ENCODE peak calls at places on chromosome 15, in nine cellular contexts. R is endothelial cell, B is fibroblast of pulmonary artery, P is nephron progenitor cell, N is OCI-LY7, C is keratinocyte, H is MM.1S, Q is RWPE2, Y is thoracic aorta. J is an unnamed sample.

GRCh38 chr15:88166330-88166993 is 90.1 kb downstream of the NTRK3 start:
- DNase-seq in R (peak), B (peak), P (peak), N (peak), C (no peak), H (peak), Q (no peak), Y (no peak), J (peak)

GRCh38 chr15:58797505-58797904 is 26.4 kb downstream of the MINDY2 start:
- DNase-seq in R (no peak), B (no peak), P (no peak), N (no peak), C (no peak), H (no peak), Q (no peak), Y (no peak), J (no peak)

GRCh38 chr15:37206690-37207089 is 106.3 kb upstream of the MEIS2 start:
- DNase-seq in R (no peak), B (no peak), P (no peak), N (no peak), C (no peak), H (no peak), Q (no peak), Y (no peak), J (no peak)

GRCh38 chr15:38130200-38130567 is 122.5 kb upstream of the SPRED1 start:
- DNase-seq in R (no peak), B (peak), P (no peak), N (peak), C (peak), H (peak), Q (no peak), Y (no peak), J (peak)

GRCh38 chr15:31214158-31214863 is 112.3 kb upstream of the KLF13 start:
- DNase-seq in R (no peak), B (no peak), P (no peak), N (peak), C (no peak), H (no peak), Q (peak), Y (no peak), J (no peak)

GRCh38 chr15:58865420-58865880 is 68.0 kb downstream of the SLTM start:
- DNase-seq in R (no peak), B (peak), P (no peak), N (no peak), C (no peak), H (no peak), Q (no peak), Y (no peak), J (no peak)

GRCh38 chr15:44075535-44075934 is 119.5 kb downstream of the FRMD5 start:
- DNase-seq in R (no peak), B (peak), P (no peak), N (no peak), C (peak), H (no peak), Q (peak), Y (no peak), J (no peak)

GRCh38 chr15:81843226-81843625 is 202.6 kb downstream of the MEX3B start:
- DNase-seq in R (no peak), B (no peak), P (no peak), N (peak), C (no peak), H (peak), Q (no peak), Y (no peak), J (no peak)

GRCh38 chr15:101795455-101795854 is 7.9 kb upstream of the OR4F6 start:
- DNase-seq in R (no peak), B (peak), P (no peak), N (no peak), C (no peak), H (no peak), Q (no peak), Y (no peak), J (no peak)

GRCh38 chr15:40714144-40714543 is 19.2 kb downstream of the RAD51 start:
- DNase-seq in R (no peak), B (no peak), P (no peak), N (no peak), C (no peak), H (no peak), Q (no peak), Y (no peak), J (no peak)

GRCh38 chr15:41967506-41968206 is 4.7 kb downstream of the EHD4 start:
- DNase-seq in R (no peak), B (peak), P (no peak), N (peak), C (no peak), H (no peak), Q (no peak), Y (no peak), J (peak)

GRCh38 chr15:98785796-98786581 is 137.7 kb downstream of the IGF1R start:
- DNase-seq in R (no peak), B (no peak), P (peak), N (no peak), C (no peak), H (no peak), Q (no peak), Y (no peak), J (no peak)

GRCh38 chr15:89068325-89068784 is 19.9 kb upstream of the ABHD2 start:
- DNase-seq in R (no peak), B (peak), P (no peak), N (no peak), C (peak), H (no peak), Q (peak), Y (no peak), J (peak)

GRCh38 chr15:91320106-91320505 is 220.0 kb downstream of the SV2B start:
- DNase-seq in R (no peak), B (no peak), P (no peak), N (no peak), C (no peak), H (no peak), Q (no peak), Y (no peak), J (no peak)

GRCh38 chr15:34603095-34603494 is 19.6 kb upstream of the GOLGA8B start:
- DNase-seq in R (no peak), B (no peak), P (no peak), N (no peak), C (no peak), H (peak), Q (no peak), Y (no peak), J (no peak)

GRCh38 chr15:32936283-32936918 is 218.6 kb downstream of the GREM1 start:
- DNase-seq in R (no peak), B (peak), P (no peak), N (peak), C (no peak), H (no peak), Q (no peak), Y (no peak), J (peak)

GRCh38 chr15:89382288-89382687 is 47.7 kb upstream of the POLG start:
- DNase-seq in R (no peak), B (no peak), P (no peak), N (no peak), C (no peak), H (no peak), Q (no peak), Y (no peak), J (no peak)

GRCh38 chr15:48802867-48803266 is 8.0 kb downstream of the CEP152 start:
- DNase-seq in R (no peak), B (peak), P (no peak), N (no peak), C (peak), H (no peak), Q (no peak), Y (no peak), J (no peak)

GRCh38 chr15:90863987-90864386 is 4.4 kb upstream of the FURIN start:
- DNase-seq in R (no peak), B (no peak), P (no peak), N (no peak), C (no peak), H (no peak), Q (no peak), Y (no peak), J (no peak)

GRCh38 chr15:43517354-43518072 is at the start of gene MAP1A:
- DNase-seq in R (peak), B (peak), P (peak), N (peak), C (no peak), H (no peak), Q (no peak), Y (no peak), J (no peak)

GRCh38 chr15:33111051-33111451 is 83.5 kb downstream of the FMN1 start:
- DNase-seq in R (no peak), B (peak), P (no peak), N (no peak), C (no peak), H (no peak), Q (no peak), Y (no peak), J (no peak)

GRCh38 chr15:95171551-95171950 is 940.2 kb downstream of the MCTP2 start:
- DNase-seq in R (no peak), B (no peak), P (no peak), N (no peak), C (no peak), H (no peak), Q (no peak), Y (no peak), J (no peak)

GRCh38 chr15:56916825-56917477 is 1.5 kb upstream of the TCF12 start:
- DNase-seq in R (no peak), B (peak), P (no peak), N (no peak), C (no peak), H (no peak), Q (no peak), Y (no peak), J (no peak)

GRCh38 chr15:56910801-56911200 is 7.6 kb upstream of the TCF12 start:
- DNase-seq in R (no peak), B (no peak), P (no peak), N (no peak), C (no peak), H (no peak), Q (no peak), Y (no peak), J (no peak)

GRCh38 chr15:56915888-56916287 is 2.6 kb upstream of the TCF12 start:
- DNase-seq in R (no peak), B (no peak), P (no peak), N (no peak), C (no peak), H (no peak), Q (no peak), Y (no peak), J (no peak)

GRCh38 chr15:56913670-56914069 is 4.8 kb upstream of the TCF12 start:
- DNase-seq in R (no peak), B (peak), P (no peak), N (no peak), C (no peak), H (no peak), Q (no peak), Y (no peak), J (no peak)

DNA sequence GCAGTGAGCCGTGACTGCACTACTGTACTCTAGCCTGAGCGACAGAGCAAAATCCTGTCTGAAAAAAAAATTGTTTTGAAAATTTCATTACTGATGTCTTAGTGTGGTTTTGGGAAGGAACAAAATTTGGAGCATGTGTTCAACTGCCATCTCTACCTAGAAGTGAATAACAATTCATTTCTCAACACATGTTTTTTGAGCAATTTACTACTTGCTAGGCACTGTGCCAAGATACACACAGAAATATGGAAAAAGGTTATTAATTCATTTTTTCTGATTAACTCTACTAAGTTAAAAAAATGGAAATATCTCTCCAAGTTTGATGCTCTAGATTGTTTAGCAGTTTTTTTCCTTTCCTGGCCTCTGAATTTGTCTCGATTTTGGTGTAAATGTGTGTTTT is 5.2 kb upstream of the TCF12 start:
- DNase-seq in R (no peak), B (peak), P (no peak), N (no peak), C (no peak), H (no peak), Q (no peak), Y (no peak), J (no peak)
- TF ChIP-seq CTCF in R (no peak), B (no peak), P (no peak), N (no peak), C (no peak), H (no peak), Q (no peak), Y (no peak), J (no peak)

GRCh38 chr15:25990245-25990644 is 127.1 kb upstream of the ATP10A start:
- DNase-seq in R (no peak), B (no peak), P (no peak), N (no peak), C (no peak), H (no peak), Q (no peak), Y (no peak), J (no peak)

GRCh38 chr15:25985179-25985578 is 122.1 kb upstream of the ATP10A start:
- DNase-seq in R (no peak), B (no peak), P (no peak), N (no peak), C (no peak), H (no peak), Q (no peak), Y (no peak), J (no peak)

GRCh38 chr15:25987638-25988037 is 124.5 kb upstream of the ATP10A start:
- DNase-seq in R (no peak), B (no peak), P (no peak), N (no peak), C (no peak), H (no peak), Q (no peak), Y (no peak), J (no peak)

DNA sequence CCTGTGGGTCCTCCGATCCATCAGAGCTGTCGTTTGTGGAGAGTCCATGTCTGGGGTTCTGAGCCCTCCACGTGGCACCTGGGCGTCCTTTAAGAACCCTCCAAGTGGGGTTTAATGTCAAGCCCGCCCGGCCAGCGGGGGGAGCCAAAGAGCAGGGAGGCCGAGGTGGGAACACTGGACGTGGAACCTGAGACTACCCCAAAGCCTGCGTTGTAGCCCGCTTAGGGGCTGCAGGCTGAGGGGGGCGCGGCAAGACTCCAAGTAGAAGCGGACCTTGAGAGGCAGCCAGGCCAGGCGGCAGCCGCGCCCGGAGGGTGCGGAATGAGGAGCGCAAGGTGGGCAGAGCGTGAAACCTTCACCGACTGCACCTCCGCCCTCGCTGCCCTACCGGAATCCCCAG is 126.2 kb upstream of the ATP10A start:
- DNase-seq in R (peak), B (no peak), P (no peak), N (no peak), C (no peak), H (no peak), Q (no peak), Y (no peak), J (no peak)
- TF ChIP-seq CTCF in R (peak), B (no peak), P (no peak), N (peak), C (no peak), H (no peak), Q (no peak), Y (no peak), J (no peak)

GRCh38 chr15:83571820-83572707 is 81.9 kb upstream of the ADAMTSL3 start:
- DNase-seq in R (no peak), B (peak), P (no peak), N (peak), C (no peak), H (peak), Q (no peak), Y (no peak), J (peak)
- TF ChIP-seq CTCF in R (peak), B (peak), P (peak), N (peak), C (no peak), H (peak), Q (peak), Y (peak), J (peak)

DNA sequence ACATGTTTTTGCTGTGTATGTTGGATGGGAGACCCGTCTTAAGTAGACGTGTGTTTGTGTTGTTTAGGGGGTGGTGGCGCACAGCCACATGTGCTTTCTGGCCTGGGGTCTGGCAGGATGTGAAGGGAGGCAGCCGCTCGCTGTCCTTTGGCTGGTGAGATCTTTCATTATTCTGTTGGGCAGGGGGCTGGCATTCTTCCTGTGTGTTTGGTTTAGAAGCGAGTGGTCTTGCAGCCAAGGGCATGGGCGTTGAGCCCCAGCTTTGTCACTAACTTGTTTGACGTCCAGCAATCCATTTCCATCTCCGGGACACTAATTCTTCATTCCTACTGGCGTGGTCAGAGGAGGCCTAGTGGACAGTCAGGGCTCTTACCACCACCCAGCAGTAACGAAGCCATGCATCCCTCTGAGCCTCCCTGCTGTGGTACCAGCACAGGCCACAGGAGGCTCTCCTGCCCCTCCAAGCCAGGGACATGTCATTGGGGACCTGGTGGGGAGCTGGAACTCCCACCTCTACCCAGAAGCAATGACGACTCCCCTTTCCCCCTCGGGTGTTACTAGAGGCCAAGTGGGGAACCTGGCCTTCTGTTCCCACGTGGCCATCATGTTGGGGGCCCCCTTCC is 10.7 kb downstream of the THSD4 start:
- DNase-seq in R (peak), B (no peak), P (no peak), N (no peak), C (no peak), H (no peak), Q (no peak), Y (no peak), J (no peak)
- TF ChIP-seq CTCF in R (peak), B (peak), P (peak), N (peak), C (peak), H (peak), Q (no peak), Y (peak), J (no peak)

GRCh38 chr15:75785771-75786563 is 57.3 kb upstream of the UBE2Q2 start:
- DNase-seq in R (peak), B (peak), P (peak), N (no peak), C (no peak), H (no peak), Q (peak), Y (no peak), J (no peak)
- TF ChIP-seq CTCF in R (no peak), B (peak), P (peak), N (no peak), C (no peak), H (no peak), Q (no peak), Y (no peak), J (no peak)

DNA sequence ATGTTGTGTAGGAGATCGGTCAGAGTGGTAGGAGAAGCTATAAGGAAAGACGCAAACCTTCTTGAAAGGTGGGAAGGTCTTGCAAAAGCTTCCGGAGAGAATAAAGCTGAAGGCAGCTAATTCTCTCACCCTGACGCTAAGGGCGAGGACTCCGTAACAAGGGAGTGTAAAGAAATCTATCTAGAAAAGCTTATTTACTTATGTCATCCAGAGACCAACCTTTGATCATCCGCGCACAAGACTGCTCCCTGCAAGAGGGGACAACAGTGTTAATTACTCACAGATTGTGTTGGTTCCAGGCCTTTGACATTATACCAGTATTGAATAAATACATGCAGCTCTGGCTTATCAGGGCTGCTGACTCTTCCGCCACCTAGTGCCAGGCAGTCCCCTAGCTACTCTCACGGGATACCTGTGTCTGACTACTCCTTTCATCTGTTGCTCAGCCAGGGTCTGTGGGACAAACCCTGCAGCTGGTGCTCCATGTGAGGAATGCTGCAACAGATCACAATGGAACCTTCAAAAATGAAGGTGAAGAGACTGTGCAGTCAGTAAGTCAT is 211.7 kb downstream of the DTWD1 start:
- DNase-seq in R (no peak), B (peak), P (peak), N (peak), C (no peak), H (no peak), Q (no peak), Y (no peak), J (no peak)
- TF ChIP-seq CTCF in R (no peak), B (peak), P (peak), N (peak), C (peak), H (peak), Q (peak), Y (no peak), J (no peak)

J was measured in GM10248.